ENCODE peak calls at places on chromosome 13, in seven cellular contexts. Y is AG04449; H is activated T-helper 1 cell treated with anti-CD3 and anti-CD28 coated beads, Interleukin-12 subunit alpha, Interleukin-12 subunit beta, Interleukin-2, Interleukin-4 antibody, amounts not matched to agents 30 ng/mL and 10 ng/mL and 1 ng/mL, durations not matched to agents 14 hours and 24 hours and 36 hours; P is T-helper 9 cell; E is CD4-positive, alpha-beta T cell; T is cardiac muscle cell; L is activated naive CD8-positive, alpha-beta T cell treated with anti-CD3 and anti-CD28 coated beads, Interleukin-2, amount 50 U/mL, for 24 hours. B is an unnamed sample.

GRCh38 chr13:39311619-39312018 is 273.4 kb downstream of the NHLRC3 start:
- DNase-seq in Y (no peak), H (no peak), P (no peak), E (no peak), T (peak), L (no peak), B (no peak)

GRCh38 chr13:112793545-112794445 is 104.0 kb downstream of the ATP11A start:
- DNase-seq in Y (no peak), H (no peak), P (no peak), E (no peak), T (no peak), L (no peak), B (no peak)

GRCh38 chr13:26372747-26373146 is 118.8 kb downstream of the CDK8 start:
- DNase-seq in Y (no peak), H (no peak), P (no peak), E (no peak), T (no peak), L (no peak), B (no peak)

GRCh38 chr13:85700909-85701308 is 98.3 kb downstream of the SLITRK6 start:
- DNase-seq in Y (no peak), H (no peak), P (no peak), E (no peak), T (no peak), L (no peak), B (no peak)

GRCh38 chr13:66301482-66301881 is 928.7 kb downstream of the PCDH9 start:
- DNase-seq in Y (no peak), H (no peak), P (no peak), E (no peak), T (no peak), L (no peak), B (no peak)

GRCh38 chr13:59340581-59340980 is 823.1 kb downstream of the DIAPH3 start:
- DNase-seq in Y (no peak), H (no peak), P (no peak), E (no peak), T (no peak), L (no peak), B (no peak)

GRCh38 chr13:40539954-40540706 is 126.3 kb downstream of the FOXO1 start:
- DNase-seq in Y (peak), H (no peak), P (no peak), E (no peak), T (peak), L (no peak), B (peak)

GRCh38 chr13:99417821-99418662 is 83.2 kb upstream of the TM9SF2 start:
- DNase-seq in Y (no peak), H (no peak), P (no peak), E (no peak), T (no peak), L (peak), B (no peak)

GRCh38 chr13:31045621-31046081 is 113.2 kb downstream of the TEX26 start:
- DNase-seq in Y (peak), H (peak), P (peak), E (peak), T (peak), L (peak), B (peak)

GRCh38 chr13:44230736-44231135 is 142.9 kb upstream of the SERP2 start:
- DNase-seq in Y (no peak), H (no peak), P (no peak), E (no peak), T (peak), L (no peak), B (no peak)

GRCh38 chr13:83377486-83377885 is 504.8 kb downstream of the SLITRK1 start:
- DNase-seq in Y (no peak), H (no peak), P (no peak), E (no peak), T (peak), L (no peak), B (no peak)

GRCh38 chr13:114113961-114114360 is 18.5 kb downstream of the RASA3 start:
- DNase-seq in Y (no peak), H (no peak), P (no peak), E (no peak), T (no peak), L (peak), B (no peak)

GRCh38 chr13:43916828-43917227 is 37.1 kb downstream of the LACC1 start:
- DNase-seq in Y (no peak), H (no peak), P (no peak), E (no peak), T (no peak), L (no peak), B (peak)

GRCh38 chr13:42538996-42539395 is 35.0 kb upstream of the TNFSF11 start:
- DNase-seq in Y (no peak), H (no peak), P (no peak), E (no peak), T (no peak), L (no peak), B (no peak)

GRCh38 chr13:72290962-72291681 is 424.1 kb upstream of the DACH1 start:
- DNase-seq in Y (peak), H (no peak), P (no peak), E (no peak), T (peak), L (no peak), B (peak)

GRCh38 chr13:46160474-46161066 is 21.4 kb downstream of the LCP1 start:
- DNase-seq in Y (no peak), H (peak), P (no peak), E (no peak), T (peak), L (no peak), B (peak)

GRCh38 chr13:65894049-65894448 is 1336.1 kb downstream of the PCDH9 start:
- DNase-seq in Y (no peak), H (no peak), P (no peak), E (no peak), T (no peak), L (no peak), B (no peak)

GRCh38 chr13:73708393-73708985 is 425.7 kb downstream of the KLF12 start:
- DNase-seq in Y (no peak), H (peak), P (peak), E (peak), T (peak), L (peak), B (peak)

GRCh38 chr13:78160793-78161192 is 242.2 kb upstream of the EDNRB start:
- DNase-seq in Y (peak), H (no peak), P (no peak), E (no peak), T (peak), L (no peak), B (peak)

GRCh38 chr13:109533350-109533749 is 253.0 kb downstream of the IRS2 start:
- DNase-seq in Y (no peak), H (no peak), P (no peak), E (no peak), T (no peak), L (no peak), B (no peak)

GRCh38 chr13:91554101-91554500 is 155.7 kb downstream of the GPC5 start:
- DNase-seq in Y (no peak), H (no peak), P (no peak), E (no peak), T (no peak), L (no peak), B (no peak)

GRCh38 chr13:31088826-31089420 is 72.8 kb downstream of the HSPH1 start:
- DNase-seq in Y (no peak), H (no peak), P (no peak), E (no peak), T (no peak), L (no peak), B (no peak)

GRCh38 chr13:36038785-36039415 is 92.3 kb downstream of the DCLK1 start:
- DNase-seq in Y (no peak), H (no peak), P (no peak), E (no peak), T (no peak), L (no peak), B (no peak)

GRCh38 chr13:101706651-101707050 is 254.2 kb downstream of the ITGBL1 start:
- DNase-seq in Y (peak), H (no peak), P (no peak), E (no peak), T (peak), L (peak), B (peak)

GRCh38 chr13:67410645-67411044 is 180.5 kb upstream of the PCDH9 start:
- DNase-seq in Y (no peak), H (no peak), P (no peak), E (no peak), T (no peak), L (no peak), B (no peak)

GRCh38 chr13:51562011-51562671 is 22.1 kb upstream of the WDFY2 start:
- DNase-seq in Y (no peak), H (no peak), P (no peak), E (no peak), T (no peak), L (no peak), B (no peak)

GRCh38 chr13:113077566-113077952 is 28.0 kb upstream of the F7 start:
- DNase-seq in Y (no peak), H (no peak), P (no peak), E (no peak), T (no peak), L (no peak), B (no peak)

GRCh38 chr13:33649212-33649917 is 168.6 kb upstream of the RFC3 start:
- DNase-seq in Y (no peak), H (no peak), P (no peak), E (no peak), T (no peak), L (no peak), B (no peak)

GRCh38 chr13:97866346-97866745 is 87.1 kb upstream of the IPO5 start:
- DNase-seq in Y (no peak), H (no peak), P (no peak), E (no peak), T (no peak), L (no peak), B (no peak)

GRCh38 chr13:72599148-72599743 is 128.2 kb downstream of the MZT1 start:
- DNase-seq in Y (no peak), H (no peak), P (no peak), E (no peak), T (no peak), L (no peak), B (no peak)

GRCh38 chr13:46149272-46150133 is 32.5 kb downstream of the LCP1 start:
- DNase-seq in Y (no peak), H (no peak), P (no peak), E (no peak), T (no peak), L (peak), B (peak)

B was measured in renal cortical epithelial cell.